ENCODE peak calls at places on chromosomes 11 and 22, in five cellular contexts. S is epithelial cell of esophagus, V is H1, Y is endothelial cell, X is AG04450. R is an unnamed sample.

GRCh38 chr22:22103078-22103593 is 120.5 kb upstream of the TOP3B start:
- DNase-seq in S (no peak), X (no peak), V (peak; percentile 78), Y (peak; percentile 62), R (no peak)

GRCh38 chr11:78801161-78801884 is 226.7 kb upstream of the NARS2 start:
- DNase-seq in S (peak; percentile 93), Y (no peak), V (no peak), X (peak; percentile 86), R (peak; percentile 98)

GRCh38 chr22:38165929-38166593 is 15.6 kb downstream of the PLA2G6 start:
- DNase-seq in X (no peak), Y (no peak), V (no peak), S (no peak), R (no peak)

GRCh38 chr22:38799265-38800002 is 5.5 kb upstream of the DNAL4 start:
- DNase-seq in V (no peak), S (peak; percentile 18), Y (no peak), X (no peak), R (no peak)

GRCh38 chr22:30206964-30207363 is 39.6 kb downstream of the LIF start:
- DNase-seq in V (no peak), S (peak; percentile 92), Y (no peak), X (peak; percentile 95), R (no peak)

GRCh38 chr11:94754335-94754734 is 13.8 kb upstream of the AMOTL1 start:
- DNase-seq in Y (no peak), S (no peak), V (no peak), X (no peak), R (no peak)

GRCh38 chr11:95318459-95318858 is 87.5 kb upstream of the SESN3 start:
- DNase-seq in V (no peak), S (no peak), X (no peak), Y (no peak), R (no peak)

GRCh38 chr11:612201-612960 is 3.4 kb downstream of the IRF7 start:
- DNase-seq in Y (no peak), X (no peak), V (no peak), S (peak; percentile 40), R (no peak)

GRCh38 chr22:23157560-23158515 is 12.6 kb downstream of the RAB36 start:
- DNase-seq in X (no peak), S (no peak), Y (no peak), V (no peak), R (no peak)

GRCh38 chr11:102912482-102912830 is 37.7 kb upstream of the MMP12 start:
- DNase-seq in V (no peak), X (no peak), S (peak; percentile 67), Y (no peak), R (no peak)

GRCh38 chr11:124915541-124916369 is 3.3 kb upstream of the HEPN1 start:
- DNase-seq in Y (no peak), V (no peak), S (no peak), X (no peak), R (no peak)

GRCh38 chr22:49298834-49299750 is 528.6 kb downstream of the BRD1 start:
- DNase-seq in S (no peak), Y (no peak), X (no peak), V (peak; percentile 29), R (no peak)

GRCh38 chr11:84498016-84498415 is 1129.1 kb downstream of the DLG2 start:
- DNase-seq in S (no peak), V (no peak), X (no peak), Y (no peak), R (peak; percentile 81)

GRCh38 chr22:47705350-47705749 is 942.9 kb downstream of the TBC1D22A start:
- DNase-seq in S (no peak), V (peak; percentile 10), Y (no peak), X (no peak), R (no peak)

GRCh38 chr11:73974611-73975478 is 7.8 kb downstream of the UCP2 start:
- DNase-seq in V (no peak), Y (no peak), S (no peak), X (no peak), R (no peak)

GRCh38 chr22:25030636-25031035 is 78.1 kb downstream of the KIAA1671 start:
- DNase-seq in X (no peak), S (no peak), Y (no peak), V (no peak), R (no peak)

GRCh38 chr11:117154468-117154867 is 10.4 kb downstream of the PAFAH1B2 start:
- DNase-seq in V (no peak), S (no peak), Y (no peak), X (no peak), R (no peak)

DNA sequence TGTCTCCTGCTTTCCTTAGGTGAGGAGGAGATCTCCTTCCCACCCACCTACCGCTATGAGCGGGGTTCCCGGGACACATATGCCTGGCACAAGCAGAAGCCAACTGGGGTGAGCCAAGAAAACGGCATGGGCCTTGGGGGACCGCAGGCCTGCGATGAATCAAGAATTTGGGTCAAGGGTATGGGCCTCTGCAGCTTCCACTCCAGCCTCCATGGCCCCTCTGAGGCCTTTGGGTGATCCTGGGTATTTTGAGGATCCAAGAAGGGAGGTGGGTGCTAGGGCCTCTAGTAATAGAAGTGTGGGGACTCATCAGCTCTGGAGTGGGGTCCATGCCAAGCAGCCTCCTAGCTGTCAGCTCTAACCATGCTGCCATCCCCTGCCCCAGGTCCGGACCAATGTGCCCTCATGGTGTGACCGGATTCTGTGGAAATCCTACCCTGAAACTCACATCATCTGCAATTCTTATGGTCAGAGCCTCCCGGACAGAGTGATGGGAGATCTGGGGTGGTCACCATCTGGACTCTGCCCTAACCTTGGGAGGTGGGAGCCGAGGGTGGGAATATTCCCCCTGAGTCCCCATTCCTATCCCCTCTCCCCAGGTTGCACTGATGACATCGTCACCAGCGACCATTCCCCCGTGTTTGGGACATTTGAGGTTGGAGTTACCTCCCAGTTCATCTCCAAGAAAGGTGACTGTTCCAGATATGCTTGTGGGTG is 8.6 kb downstream of the INPPL1 start:
- DNase-seq in X (no peak), Y (peak; percentile 1), V (peak; percentile 17), S (no peak), R (no peak)
- TF ChIP-seq CTCF in X (no peak), Y (no peak), V (no peak), S (no peak), R (no peak)

DNA sequence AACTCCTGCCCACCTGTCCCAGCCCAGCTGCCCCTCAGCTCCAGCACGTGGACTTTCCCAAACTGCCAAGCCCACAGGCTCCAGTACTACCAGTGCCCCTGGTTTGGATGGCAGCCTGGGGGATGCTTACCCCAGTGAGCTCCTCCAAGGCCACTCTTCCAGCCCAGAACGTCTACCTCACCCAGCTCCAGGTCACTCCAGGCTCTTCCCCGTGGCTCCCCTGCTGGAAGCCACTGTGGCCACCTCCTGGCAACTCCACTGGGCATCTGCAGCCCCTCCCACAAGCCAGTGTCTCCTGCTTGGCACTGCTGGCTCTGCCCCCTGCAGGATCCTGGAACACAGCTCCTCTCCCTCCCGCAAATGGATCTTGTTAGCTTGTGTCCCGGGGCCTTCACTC is 29.3 kb downstream of the LMO1 start:
- DNase-seq in Y (no peak), V (no peak), X (no peak), S (no peak), R (no peak)
- TF ChIP-seq CTCF in Y (no peak), V (peak; percentile 35), X (no peak), S (peak; percentile 5), R (no peak)

DNA sequence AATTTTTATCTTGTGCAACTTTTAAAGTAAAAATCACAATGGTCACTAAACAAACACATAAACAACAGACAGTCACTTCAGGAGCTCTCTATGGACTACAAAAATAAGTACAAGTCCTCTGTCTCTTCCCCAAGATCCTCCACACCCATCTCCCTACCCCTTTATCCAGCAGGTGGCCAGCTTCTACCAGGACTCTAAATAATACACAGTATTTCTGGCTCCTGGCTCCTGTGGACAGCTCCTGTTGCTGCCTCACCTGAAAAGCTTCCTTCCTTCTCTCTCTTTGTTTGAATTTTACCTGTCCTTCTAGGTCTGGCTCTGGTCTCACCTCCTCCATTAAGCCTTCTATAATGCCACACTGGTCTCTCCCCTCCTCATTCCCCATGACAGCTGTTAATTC is 86.1 kb downstream of the CLPB start:
- DNase-seq in Y (no peak), X (no peak), V (no peak), S (no peak), R (no peak)
- TF ChIP-seq CTCF in Y (no peak), X (no peak), V (peak; percentile 5), S (no peak), R (no peak)

DNA sequence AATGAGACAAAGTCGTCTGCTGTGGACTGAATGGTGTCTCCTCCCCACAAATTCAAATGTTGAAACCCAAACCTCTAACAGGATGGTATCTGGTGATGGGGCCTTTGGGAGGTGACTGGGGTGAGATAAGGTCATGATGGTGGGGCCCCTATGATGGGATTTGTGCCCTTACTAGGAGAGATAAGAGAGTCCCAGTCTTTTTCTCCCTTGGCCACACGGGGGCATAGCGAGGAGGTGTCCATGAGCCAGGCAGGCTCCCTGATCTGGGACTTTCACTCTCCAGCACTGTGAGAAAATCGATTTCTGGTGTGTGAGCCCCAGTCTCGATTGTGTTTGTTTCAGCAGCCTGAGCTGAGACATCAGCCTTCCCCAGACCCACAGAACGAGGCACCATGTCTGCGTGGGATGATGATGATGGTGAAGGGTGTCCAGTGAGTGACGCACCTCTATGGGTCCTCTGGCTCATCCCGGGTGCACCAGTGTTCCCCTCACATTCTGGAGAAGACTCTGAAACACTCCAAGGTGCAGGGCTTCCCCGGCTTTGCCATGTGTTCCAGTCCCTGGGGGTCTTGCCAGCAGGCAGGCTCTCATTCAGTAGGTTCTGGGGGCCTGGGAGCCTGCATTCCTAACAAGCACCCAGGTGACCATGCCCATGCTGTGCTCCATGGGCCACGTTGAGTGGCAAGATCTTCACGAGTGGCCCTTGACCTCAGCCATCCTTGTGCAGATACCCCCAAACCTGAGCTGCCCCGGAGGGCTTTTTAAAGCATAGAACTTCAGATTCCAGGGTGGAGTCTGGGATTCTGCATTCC is 363.0 kb downstream of the CTTN start:
- DNase-seq in Y (no peak), S (no peak), V (no peak), X (no peak), R (no peak)
- TF ChIP-seq CTCF in Y (no peak), S (no peak), V (peak; percentile 28), X (no peak), R (no peak)

DNA sequence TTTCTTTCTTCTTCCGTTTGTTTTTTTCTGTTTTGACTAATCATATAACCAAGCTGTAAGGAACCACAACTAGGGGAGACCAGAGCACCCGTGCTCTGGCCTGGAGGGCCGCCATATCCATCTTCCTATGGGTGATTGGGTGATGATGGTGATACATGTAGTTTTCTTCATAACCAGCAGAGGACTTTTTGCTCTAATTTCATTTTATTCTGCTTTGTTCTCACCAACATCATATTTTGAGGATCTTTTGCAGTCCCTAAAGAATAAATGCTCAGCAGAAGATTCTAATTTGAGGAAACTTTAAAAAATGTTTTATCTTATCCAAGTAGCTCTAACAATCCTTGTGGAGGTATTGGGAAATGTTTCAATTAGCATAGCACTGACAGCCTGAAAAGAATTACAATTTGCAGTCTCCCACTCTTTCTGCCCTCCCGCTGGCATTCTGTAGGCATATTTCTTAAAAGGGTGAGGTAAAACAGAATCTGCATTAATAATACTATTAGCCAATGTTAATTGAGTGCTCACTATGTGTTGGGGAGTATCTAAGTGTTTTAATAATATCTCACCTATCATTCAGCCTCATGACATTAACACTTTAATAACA is 544.0 kb downstream of the NTM start:
- DNase-seq in Y (no peak), X (no peak), S (peak; percentile 32), V (no peak), R (no peak)
- TF ChIP-seq CTCF in Y (peak; percentile 58), X (peak; percentile 57), S (peak; percentile 40), V (no peak), R (peak; percentile 51)

GRCh38 chr22:39940757-39941305 is 19.4 kb upstream of the TMA7B start:
- DNase-seq in S (peak; percentile 14), X (no peak), V (no peak), Y (no peak), R (no peak)
- TF ChIP-seq CTCF in S (no peak), X (no peak), V (no peak), Y (no peak), R (no peak)

R was measured in AG09309.